ENCODE peak calls at places on chromosomes 3 and 15, in five cellular contexts. R, T, V, B and L are unnamed samples.
A peak's percentile ranks its signal among the peaks of the same experiment; 100 is the strongest.

GRCh38 chr3:123489400-123490004 is 40.6 kb upstream of the ADCY5 start:
- DNase-seq in V (no peak), T (peak; percentile 54), R (peak; percentile 83), B (peak; percentile 30), L (peak; percentile 43)

GRCh38 chr3:54122802-54123537 is 618 bp downstream of the CACNA2D3 start:
- DNase-seq in T (no peak), R (no peak), V (peak; percentile 70), B (no peak), L (no peak)

GRCh38 chr15:63263519-63263918 is 13.9 kb upstream of the APH1B start:
- DNase-seq in V (no peak), B (no peak), T (no peak), R (no peak), L (no peak)

GRCh38 chr3:9843715-9844438 is at the start of gene RPUSD3:
- DNase-seq in V (peak; percentile 99), R (peak; percentile 100), B (peak; percentile 96), T (peak; percentile 96), L (peak; percentile 95)

GRCh38 chr15:80815076-80815475 is 35.9 kb downstream of the CEMIP start:
- DNase-seq in B (no peak), R (no peak), V (no peak), T (no peak), L (no peak)

GRCh38 chr3:22392859-22393258 is 641.8 kb upstream of the ZNF385D start:
- DNase-seq in T (no peak), V (no peak), R (no peak), B (no peak), L (no peak)

GRCh38 chr3:155391583-155391982 is 98.1 kb upstream of the STRIT1 start:
- DNase-seq in T (no peak), V (no peak), R (no peak), B (no peak), L (no peak)

GRCh38 chr15:28989239-28989830 is 103.6 kb downstream of the APBA2 start:
- DNase-seq in V (peak; percentile 34), R (no peak), B (no peak), T (no peak), L (peak; percentile 11)

GRCh38 chr3:147872568-147872967 is 463.4 kb downstream of the ZIC1 start:
- DNase-seq in V (no peak), B (no peak), R (no peak), T (no peak), L (no peak)

GRCh38 chr3:141071681-141072260 is 20.6 kb downstream of the SPSB4 start:
- DNase-seq in R (no peak), V (no peak), B (no peak), T (no peak), L (no peak)

GRCh38 chr3:58386966-58387365 is 46.7 kb downstream of the PDHB start:
- DNase-seq in T (no peak), V (no peak), R (no peak), B (no peak), L (no peak)

GRCh38 chr3:10532939-10533730 is 27.7 kb upstream of the ATP2B2 start:
- DNase-seq in V (no peak), B (no peak), T (no peak), R (no peak), L (no peak)

GRCh38 chr3:150721285-150722130 is 17.8 kb upstream of the ERICH6 start:
- DNase-seq in V (no peak), R (peak; percentile 83), B (no peak), T (no peak), L (peak; percentile 15)

GRCh38 chr3:72977060-72977459 is 19.6 kb upstream of the PPP4R2 start:
- DNase-seq in B (no peak), T (no peak), V (no peak), R (no peak), L (no peak)